ENCODE peak calls at places on chromosomes 2 and 18, in five cellular contexts. K, E, C, I and T are unnamed samples.
A peak's percentile ranks its signal among the peaks of the same experiment; 100 is the strongest.

GRCh38 chr2:25369876-25370275 is 28.2 kb upstream of the DNMT3A start:
- DNase-seq in K (no peak), E (no peak), C (peak; percentile 9), I (no peak), T (no peak)

GRCh38 chr2:163469561-163469962 is 266.2 kb downstream of the FIGN start:
- DNase-seq in K (no peak), E (no peak), C (no peak), I (no peak), T (peak; percentile 73)

GRCh38 chr2:231132126-231132525 is 7.3 kb upstream of the HTR2B start:
- DNase-seq in K (no peak), E (peak; percentile 87), C (no peak), I (no peak), T (no peak)

GRCh38 chr2:121303531-121304263 is 18.7 kb upstream of the TFCP2L1 start:
- DNase-seq in K (no peak), E (no peak), C (peak; percentile 40), I (no peak), T (no peak)

GRCh38 chr2:159879061-159879604 is 81.1 kb upstream of the CD302 start:
- DNase-seq in K (no peak), E (peak; percentile 73), C (no peak), I (no peak), T (peak; percentile 26)

GRCh38 chr2:162025121-162025911 is 48.7 kb downstream of the DPP4 start:
- DNase-seq in K (no peak), E (peak; percentile 64), C (no peak), I (no peak), T (peak; percentile 35)

GRCh38 chr2:145020694-145021093 is 500.8 kb upstream of the ZEB2 start:
- DNase-seq in K (no peak), E (no peak), C (no peak), I (no peak), T (no peak)

GRCh38 chr18:23114911-23115310 is 20.4 kb upstream of the CABLES1 start:
- DNase-seq in K (no peak), E (peak; percentile 43), C (no peak), I (no peak), T (no peak)

GRCh38 chr2:227325824-227326195 is 759 bp downstream of the MFF start:
- DNase-seq in K (no peak), E (peak; percentile 51), C (peak; percentile 62), I (no peak), T (peak; percentile 18)

GRCh38 chr2:232333361-232334135 is 45.0 kb upstream of the ALPP start:
- DNase-seq in K (no peak), E (no peak), C (peak; percentile 40), I (peak; percentile 86), T (no peak)

GRCh38 chr2:68027959-68028358 is 34.8 kb downstream of the C1D start:
- DNase-seq in K (no peak), E (no peak), C (no peak), I (no peak), T (no peak)

GRCh38 chr18:75071484-75071785 is 137.5 kb downstream of the PTGR3 start:
- DNase-seq in K (no peak), E (no peak), C (no peak), I (peak; percentile 46), T (no peak)

GRCh38 chr2:36356990-36357505 is 1.5 kb downstream of the CRIM1 start:
- DNase-seq in K (no peak), E (no peak), C (peak; percentile 60), I (peak; percentile 75), T (no peak)

GRCh38 chr2:206993512-206993911 is 54.2 kb downstream of the CPO start:
- DNase-seq in K (no peak), E (no peak), C (no peak), I (no peak), T (no peak)

GRCh38 chr18:8771930-8772329 is 66.6 kb downstream of the MTCL1 start:
- DNase-seq in K (peak; percentile 27), E (peak; percentile 17), C (peak; percentile 48), I (no peak), T (peak; percentile 85)

GRCh38 chr2:209476367-209477191 is 52.7 kb downstream of the MAP2 start:
- DNase-seq in K (no peak), E (peak; percentile 92), C (no peak), I (no peak), T (peak; percentile 99)

GRCh38 chr2:15850534-15850933 is 89.8 kb upstream of the MYCN start:
- DNase-seq in K (no peak), E (no peak), C (no peak), I (no peak), T (no peak)

GRCh38 chr2:9105601-9106337 is 100.8 kb upstream of the ASAP2 start:
- DNase-seq in K (no peak), E (no peak), C (no peak), I (no peak), T (no peak)

GRCh38 chr2:95106081-95106480 is 15.5 kb downstream of the MRPS5 start:
- DNase-seq in K (no peak), E (no peak), C (no peak), I (no peak), T (no peak)

GRCh38 chr2:241340621-241341163 is 15.4 kb upstream of the FARP2 start:
- DNase-seq in K (no peak), E (no peak), C (no peak), I (peak; percentile 17), T (no peak)

GRCh38 chr18:7904529-7904928 is 337.4 kb downstream of the PTPRM start:
- DNase-seq in K (no peak), E (peak; percentile 84), C (no peak), I (no peak), T (peak; percentile 78)

GRCh38 chr2:144509001-144509545 is 10.8 kb downstream of the ZEB2 start:
- DNase-seq in K (no peak), E (peak; percentile 60), C (no peak), I (no peak), T (no peak)

GRCh38 chr2:96508521-96509113 is 3.5 kb upstream of the NEURL3 start:
- DNase-seq in K (no peak), E (no peak), C (peak; percentile 43), I (no peak), T (no peak)

GRCh38 chr2:19348692-19349091 is 9.7 kb downstream of the OSR1 start:
- DNase-seq in K (no peak), E (no peak), C (no peak), I (no peak), T (no peak)

GRCh38 chr2:19350678-19351401 is 7.6 kb downstream of the OSR1 start:
- DNase-seq in K (no peak), E (no peak), C (no peak), I (peak; percentile 57), T (no peak)

GRCh38 chr2:19351914-19352697 is 6.3 kb downstream of the OSR1 start:
- DNase-seq in K (no peak), E (peak; percentile 12), C (no peak), I (peak; percentile 65), T (no peak)

GRCh38 chr2:19351499-19351898 is 6.9 kb downstream of the OSR1 start:
- DNase-seq in K (no peak), E (no peak), C (no peak), I (peak; percentile 62), T (no peak)

DNA sequence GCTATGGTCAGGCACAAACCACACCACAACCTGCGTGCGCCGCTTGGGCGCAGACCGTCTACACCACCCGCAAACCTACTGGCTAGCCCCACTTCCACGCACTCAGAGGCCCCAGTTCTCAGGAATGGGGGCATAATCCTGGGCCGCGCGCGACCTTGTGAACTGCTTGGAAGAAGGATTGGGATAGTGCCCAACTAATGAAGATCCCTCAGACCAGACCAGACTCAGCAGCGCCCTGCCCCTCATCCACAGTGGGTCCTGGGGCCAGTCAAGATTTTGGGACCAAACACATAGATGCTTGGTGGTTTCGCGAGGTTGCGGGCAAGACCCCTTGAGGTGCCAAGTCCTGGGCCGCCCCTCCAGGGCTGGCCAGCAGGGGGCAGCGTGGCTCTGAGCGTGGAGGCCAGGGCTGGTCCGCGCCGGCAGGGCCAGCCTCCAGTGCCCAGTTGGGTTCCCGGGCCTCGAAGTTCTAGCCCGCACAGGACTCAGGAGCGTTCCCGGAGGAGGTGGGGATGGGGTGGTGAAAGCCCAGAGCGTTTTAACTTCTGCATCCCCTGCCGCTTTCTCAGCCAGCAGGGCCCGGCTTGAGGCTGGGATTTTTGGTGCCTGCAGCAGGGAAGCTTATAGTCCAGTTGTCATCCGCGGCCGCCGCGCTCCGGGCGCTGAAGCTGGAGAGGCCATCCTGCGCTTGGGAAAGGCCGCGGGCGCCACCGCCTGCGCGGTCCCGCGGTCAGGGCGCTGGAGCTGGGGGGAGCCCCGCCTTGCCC is 8.3 kb downstream of the OSR1 start:
- DNase-seq in K (peak; percentile 68), E (peak; percentile 20), C (peak; percentile 74), I (peak; percentile 95), T (no peak)
- H3K4me3 ChIP-seq in K (peak overlapping the region; percentile 38), E (no peak overlapping the region), C (peak overlapping the region; percentile 21), I (peak overlapping the region; percentile 66), T (peak overlapping the region; percentile 16)

DNA sequence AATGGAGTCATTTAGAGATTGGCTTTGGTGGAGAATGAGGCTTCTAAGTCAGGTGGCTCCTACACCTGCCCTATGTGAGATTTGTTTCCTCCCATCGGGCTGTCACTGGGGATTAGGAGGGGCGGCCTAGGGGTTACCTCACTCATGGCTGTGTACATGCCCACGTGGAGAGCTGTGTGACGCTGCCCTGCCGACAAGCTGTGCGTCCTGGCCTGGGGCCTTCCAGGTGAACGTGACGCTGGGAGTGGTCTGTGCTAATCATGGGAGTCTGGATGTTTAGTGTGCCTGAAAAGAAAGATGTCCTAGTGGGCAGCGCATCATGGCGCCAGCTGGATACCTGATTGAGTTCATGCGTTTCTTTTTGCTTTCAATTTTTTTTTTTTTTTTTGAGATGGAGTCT is 14.0 kb downstream of the ASB1 start:
- DNase-seq in K (no peak), E (no peak), C (no peak), I (no peak), T (no peak)
- TF ChIP-seq CTCF in K (no peak), E (no peak), C (no peak), I (no peak), T (no peak)

DNA sequence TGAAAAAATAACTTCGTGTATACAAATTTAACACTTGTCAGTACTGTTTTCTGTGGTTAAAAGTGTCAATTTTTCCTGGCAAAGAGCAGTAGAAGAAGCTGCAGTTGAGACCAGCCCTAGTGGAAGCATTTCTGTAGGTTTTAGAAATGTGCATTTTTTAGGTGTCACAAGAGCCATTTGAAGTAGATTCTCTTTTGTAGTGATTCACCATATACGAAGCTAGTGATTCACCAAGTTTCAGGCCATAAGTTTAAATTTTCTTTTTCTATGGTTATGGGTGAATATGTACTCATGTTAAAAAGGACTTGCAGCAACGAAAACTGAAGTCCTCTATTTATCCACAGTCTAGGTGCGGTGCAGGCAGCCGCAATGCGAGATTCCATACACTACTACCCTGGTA is 4.2 kb downstream of the NABP1 start:
- DNase-seq in K (no peak), E (no peak), C (no peak), I (no peak), T (no peak)
- H3K4me3 ChIP-seq in K (peak overlapping the region; percentile 80), E (peak overlapping the region; percentile 85), C (no peak overlapping the region), I (no peak overlapping the region), T (peak overlapping the region; percentile 10)

DNA sequence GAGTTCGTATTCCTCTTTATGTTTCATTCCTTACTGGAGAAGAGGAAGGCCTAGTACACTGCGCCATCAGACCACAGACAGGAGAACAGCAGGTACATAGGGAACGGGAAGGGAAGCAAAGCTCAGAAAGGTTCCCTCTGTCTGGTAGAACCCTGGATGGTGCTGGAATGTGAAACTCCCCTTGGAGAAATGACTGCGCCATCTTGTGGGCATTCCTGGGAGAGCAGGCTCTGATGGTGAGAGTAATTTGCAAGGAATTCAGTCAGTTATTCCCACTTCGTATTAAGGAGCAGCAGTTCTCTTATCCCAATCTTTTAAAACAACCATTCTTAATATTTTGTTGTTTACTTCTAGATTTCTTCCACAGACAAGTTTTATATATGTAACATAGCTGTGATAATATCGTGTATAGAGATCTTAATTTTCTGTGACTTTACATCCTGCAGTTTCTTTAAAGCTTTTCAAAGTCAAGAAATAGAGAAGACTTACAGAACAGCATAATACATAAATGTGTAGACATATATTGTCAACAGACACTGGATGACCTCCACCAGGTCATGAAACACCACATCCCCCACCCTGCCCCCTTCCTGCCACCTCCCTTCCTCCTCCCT is 83.8 kb downstream of the ARHGEF4 start:
- DNase-seq in K (peak; percentile 47), E (peak; percentile 72), C (peak; percentile 87), I (peak; percentile 97), T (peak; percentile 58)
- TF ChIP-seq CTCF in K (peak; percentile 48), E (peak; percentile 95), C (peak; percentile 74), I (peak; percentile 96), T (peak; percentile 95)